ENCODE peak calls at places on chromosomes 3 and 15, in nine cellular contexts. K is heart right ventricle; I is Calu3; S is ELR; W is NCI-H1694; V is mesothelial cell of epicardium; R is activated CD4-positive, alpha-beta memory T cell treated with anti-CD3 and anti-CD28 coated beads for 36 hours; A is activated T-helper 1 cell treated with anti-CD3 and anti-CD28 coated beads, Interleukin-12 subunit alpha, Interleukin-12 subunit beta, Interleukin-2, Interleukin-4 antibody, amounts not matched to agents 30 ng/mL and 10 ng/mL and 1 ng/mL, durations not matched to agents 14 hours and 24 hours and 36 hours; X is H7. Q is an unnamed sample.

GRCh38 chr3:37808656-37809055 is 53.0 kb upstream of the CTDSPL start:
- DNase-seq in S (no peak), R (no peak), A (no peak), K (no peak), V (no peak), I (no peak), X (no peak), W (peak), Q (no peak)

GRCh38 chr15:67465196-67465952 is 55.6 kb upstream of the C15orf61 start:
- DNase-seq in X (no peak), W (no peak), A (no peak), S (no peak), V (no peak), K (no peak), I (no peak), R (no peak), Q (no peak)

GRCh38 chr3:45012577-45012976 is 13.5 kb upstream of the CLEC3B start:
- DNase-seq in X (no peak), K (no peak), S (no peak), V (no peak), R (no peak), I (no peak), A (no peak), W (no peak), Q (no peak)

GRCh38 chr15:70048196-70048565 is 49.5 kb downstream of the TLE3 start:
- DNase-seq in V (no peak), R (no peak), K (no peak), I (no peak), X (peak), S (no peak), A (no peak), W (no peak), Q (no peak)

GRCh38 chr15:30043211-30043655 is 39.5 kb upstream of the GOLGA8J start:
- DNase-seq in I (no peak), A (no peak), V (no peak), R (no peak), X (no peak), K (no peak), W (no peak), S (peak), Q (no peak)

GRCh38 chr3:171526869-171527268 is 66.7 kb upstream of the TNIK start:
- DNase-seq in I (no peak), R (no peak), A (no peak), W (no peak), V (no peak), K (no peak), S (peak), X (no peak), Q (peak)

GRCh38 chr3:117036259-117036799 is 326.8 kb downstream of the TUSC7 start:
- DNase-seq in I (no peak), S (peak), V (no peak), W (no peak), R (no peak), A (no peak), K (no peak), X (no peak), Q (no peak)

GRCh38 chr15:65991721-65992472 is 122.6 kb downstream of the RAB11A start:
- DNase-seq in K (no peak), S (no peak), X (peak), I (no peak), R (no peak), A (no peak), W (no peak), V (no peak), Q (no peak)

GRCh38 chr15:72782993-72783562 is 480 bp downstream of the ADPGK start:
- DNase-seq in X (no peak), R (peak), V (no peak), A (peak), K (no peak), S (peak), I (no peak), W (no peak), Q (peak)

GRCh38 chr15:74786659-74787165 is 4.8 kb downstream of the CSK start:
- DNase-seq in X (no peak), A (no peak), V (no peak), I (no peak), S (no peak), K (peak), W (no peak), R (peak), Q (no peak)

GRCh38 chr3:139620438-139620837 is 57.3 kb downstream of the NMNAT3 start:
- DNase-seq in W (no peak), A (no peak), X (no peak), I (no peak), K (no peak), V (no peak), R (no peak), S (no peak), Q (no peak)

GRCh38 chr15:82898961-82899360 is 53.6 kb downstream of the HOMER2 start:
- DNase-seq in I (no peak), V (no peak), W (no peak), R (no peak), S (no peak), X (no peak), A (no peak), K (no peak), Q (no peak)

GRCh38 chr15:41955807-41956525 is 16.4 kb downstream of the EHD4 start:
- DNase-seq in A (no peak), S (no peak), I (no peak), R (no peak), V (no peak), K (no peak), X (peak), W (no peak), Q (no peak)

GRCh38 chr3:131975047-131975446 is 59.8 kb downstream of the CPNE4 start:
- DNase-seq in K (no peak), X (no peak), S (no peak), R (no peak), W (no peak), A (no peak), I (no peak), V (no peak), Q (no peak)

GRCh38 chr3:171699611-171700010 is 110.7 kb downstream of the PLD1 start:
- DNase-seq in R (no peak), A (no peak), X (no peak), I (no peak), W (no peak), S (no peak), V (no peak), K (no peak), Q (no peak)

GRCh38 chr3:53493997-53494791 is at the start of gene CACNA1D:
- DNase-seq in S (no peak), V (peak), A (no peak), W (no peak), K (no peak), X (peak), R (peak), I (peak), Q (no peak)

GRCh38 chr3:63467392-63467791 is 185.1 kb upstream of the SNTN start:
- DNase-seq in X (no peak), W (no peak), A (no peak), S (no peak), R (no peak), K (no peak), I (no peak), V (no peak), Q (no peak)

GRCh38 chr3:157088506-157089454 is 71.2 kb downstream of the CCNL1 start:
- DNase-seq in R (peak), I (peak), K (peak), W (no peak), A (peak), S (peak), X (peak), V (peak), Q (peak)

GRCh38 chr15:33545866-33546265 is 235.1 kb downstream of the RYR3 start:
- DNase-seq in S (no peak), K (no peak), R (no peak), A (no peak), W (no peak), I (no peak), X (no peak), V (no peak), Q (no peak)

GRCh38 chr15:57217716-57218598 is 158.3 kb upstream of the CGNL1 start:
- DNase-seq in W (no peak), A (no peak), K (no peak), R (no peak), V (no peak), X (no peak), I (no peak), S (peak), Q (no peak)

GRCh38 chr15:76335851-76336253 is 721 bp upstream of the ISL2 start:
- DNase-seq in I (peak), A (no peak), K (no peak), V (no peak), S (peak), W (no peak), X (peak), R (no peak), Q (no peak)